ENCODE peak calls at places on chromosomes 16 and 17, in nine cellular contexts. Z is T-helper 17 cell; X is neural progenitor cell; B is uterus; V is left colon; W is stimulated activated CD4-positive, alpha-beta T cell treated with anti-CD3 and anti-CD28 coated beads, Interleukin-4, amount 100 ng/mL, for 4 hours; H is effector CD4-positive, alpha-beta T cell; I is EL; T is heart right ventricle. Y is an unnamed sample.

GRCh38 chr17:65703891-65704290 is 142.4 kb upstream of the AXIN2 start:
- DNase-seq in Z (no peak), X (no peak), B (no peak), V (no peak), W (no peak), H (no peak), I (no peak), T (no peak), Y (no peak)

GRCh38 chr16:22989598-22989997 is 159.7 kb downstream of the USP31 start:
- DNase-seq in Z (no peak), X (no peak), B (no peak), V (no peak), W (no peak), H (no peak), I (no peak), T (no peak), Y (no peak)

GRCh38 chr17:3559270-3559645 is 1.6 kb upstream of the TRPV3 start:
- DNase-seq in Z (no peak), X (no peak), B (no peak), V (no peak), W (no peak), H (no peak), I (no peak), T (no peak), Y (no peak)

GRCh38 chr16:1614226-1615102 is 2.3 kb downstream of the CRAMP1 start:
- DNase-seq in Z (no peak), X (peak), B (peak), V (peak), W (no peak), H (no peak), I (peak), T (peak), Y (no peak)

GRCh38 chr16:77531741-77532140 is 96.9 kb upstream of the ADAMTS18 start:
- DNase-seq in Z (no peak), X (no peak), B (no peak), V (no peak), W (no peak), H (no peak), I (peak), T (no peak), Y (no peak)

GRCh38 chr16:65728172-65728571 is 606.3 kb upstream of the CDH11 start:
- DNase-seq in Z (no peak), X (peak), B (no peak), V (no peak), W (no peak), H (no peak), I (no peak), T (no peak), Y (no peak)

GRCh38 chr17:40554646-40555295 is 10.5 kb downstream of the CCR7 start:
- DNase-seq in Z (no peak), X (no peak), B (peak), V (no peak), W (no peak), H (no peak), I (no peak), T (no peak), Y (no peak)

GRCh38 chr17:48517478-48517877 is 13.3 kb downstream of the HOXB1 start:
- DNase-seq in Z (no peak), X (no peak), B (no peak), V (no peak), W (no peak), H (no peak), I (no peak), T (no peak), Y (no peak)

GRCh38 chr16:76428858-76429257 is 151.7 kb downstream of the CNTNAP4 start:
- DNase-seq in Z (no peak), X (no peak), B (no peak), V (no peak), W (no peak), H (no peak), I (no peak), T (no peak), Y (no peak)

GRCh38 chr16:87552772-87553171 is 49.5 kb upstream of the JPH3 start:
- DNase-seq in Z (no peak), X (no peak), B (no peak), V (no peak), W (no peak), H (no peak), I (no peak), T (no peak), Y (no peak)

GRCh38 chr17:63519116-63519881 is 3.9 kb upstream of the KCNH6 start:
- DNase-seq in Z (no peak), X (no peak), B (no peak), V (no peak), W (no peak), H (no peak), I (no peak), T (no peak), Y (no peak)

GRCh38 chr17:72972263-72972951 is 120.1 kb downstream of the SLC39A11 start:
- DNase-seq in Z (no peak), X (no peak), B (no peak), V (no peak), W (no peak), H (no peak), I (no peak), T (no peak), Y (no peak)

GRCh38 chr17:75285123-75285522 is 4.1 kb downstream of the SLC25A19 start:
- DNase-seq in Z (no peak), X (no peak), B (no peak), V (no peak), W (no peak), H (no peak), I (no peak), T (no peak), Y (no peak)

GRCh38 chr17:77924757-77925336 is 33.7 kb upstream of the TNRC6C start:
- DNase-seq in Z (no peak), X (peak), B (peak), V (no peak), W (no peak), H (no peak), I (no peak), T (peak), Y (no peak)

GRCh38 chr16:88914750-88915368 is 48.4 kb upstream of the PABPN1L start:
- DNase-seq in Z (no peak), X (no peak), B (no peak), V (no peak), W (no peak), H (no peak), I (peak), T (peak), Y (no peak)

GRCh38 chr16:81994485-81994884 is 16.8 kb downstream of the SDR42E1 start:
- DNase-seq in Z (no peak), X (no peak), B (no peak), V (no peak), W (no peak), H (no peak), I (no peak), T (no peak), Y (no peak)

GRCh38 chr17:30344283-30345088 is 10.6 kb upstream of the TMIGD1 start:
- DNase-seq in Z (no peak), X (no peak), B (no peak), V (peak), W (no peak), H (no peak), I (no peak), T (peak), Y (no peak)

GRCh38 chr17:81329279-81329926 is 34.3 kb upstream of the SLC38A10 start:
- DNase-seq in Z (no peak), X (peak), B (peak), V (peak), W (no peak), H (no peak), I (peak), T (peak), Y (no peak)

GRCh38 chr17:61076649-61077048 is 323.0 kb upstream of the TBX2 start:
- DNase-seq in Z (no peak), X (no peak), B (no peak), V (no peak), W (no peak), H (no peak), I (no peak), T (no peak), Y (no peak)

GRCh38 chr16:17723735-17724134 is 253.0 kb upstream of the XYLT1 start:
- DNase-seq in Z (no peak), X (no peak), B (no peak), V (no peak), W (no peak), H (no peak), I (peak), T (no peak), Y (no peak)

GRCh38 chr17:3012926-3013581 is 50.4 kb downstream of the OR1D5 start:
- DNase-seq in Z (peak), X (peak), B (peak), V (peak), W (peak), H (peak), I (peak), T (peak), Y (peak)

GRCh38 chr17:80922580-80923160 is 69.0 kb upstream of the CHMP6 start:
- DNase-seq in Z (no peak), X (no peak), B (no peak), V (no peak), W (no peak), H (no peak), I (no peak), T (no peak), Y (no peak)

GRCh38 chr17:81492706-81493105 is 19.9 kb downstream of the ACTG1 start:
- DNase-seq in Z (no peak), X (no peak), B (no peak), V (no peak), W (no peak), H (no peak), I (no peak), T (peak), Y (no peak)

GRCh38 chr16:19175492-19176262 is 7.6 kb downstream of the SYT17 start:
- DNase-seq in Z (no peak), X (no peak), B (no peak), V (no peak), W (no peak), H (no peak), I (no peak), T (no peak), Y (no peak)

GRCh38 chr17:41404024-41404651 is 6.7 kb upstream of the KRT31 start:
- DNase-seq in Z (no peak), X (no peak), B (no peak), V (no peak), W (peak), H (no peak), I (peak), T (no peak), Y (peak)

GRCh38 chr17:42676424-42677011 is at the start of gene PLEKHH3:
- DNase-seq in Z (no peak), X (peak), B (no peak), V (no peak), W (no peak), H (no peak), I (no peak), T (no peak), Y (no peak)

GRCh38 chr16:31472559-31473203 is 729 bp downstream of the TGFB1I1 start:
- DNase-seq in Z (no peak), X (peak), B (peak), V (peak), W (no peak), H (no peak), I (peak), T (peak), Y (no peak)

GRCh38 chr17:40291311-40291710 is 3.6 kb downstream of the CDC6 start:
- DNase-seq in Z (no peak), X (no peak), B (no peak), V (no peak), W (no peak), H (no peak), I (no peak), T (peak), Y (no peak)

GRCh38 chr16:30342751-30343490 is 12.2 kb downstream of the CD2BP2 start:
- DNase-seq in Z (no peak), X (no peak), B (no peak), V (no peak), W (no peak), H (no peak), I (no peak), T (no peak), Y (no peak)

GRCh38 chr16:4580245-4580644 is 24.1 kb downstream of the C16orf96 start:
- DNase-seq in Z (no peak), X (no peak), B (no peak), V (no peak), W (no peak), H (no peak), I (peak), T (no peak), Y (no peak)

GRCh38 chr17:50356892-50357510 is 11.1 kb downstream of the XYLT2 start:
- DNase-seq in Z (no peak), X (no peak), B (no peak), V (no peak), W (no peak), H (no peak), I (no peak), T (no peak), Y (no peak)